ENCODE peak calls at places on chromosomes 3 and 15, in five cellular contexts. One of them, this sample, is unnamed.

GRCh38 chr15:90087454-90088154 is 14.7 kb downstream of the IDH2 start:
- DNase-seq in left ventricle myocardium inferior: no peak
- DNase-seq in heart left ventricle: no peak
- DNase-seq in Caki2: no peak
- DNase-seq in H54: no peak
- DNase-seq in this sample: no peak

GRCh38 chr15:68382286-68383007 is 49.5 kb downstream of the ITGA11 start:
- DNase-seq in Caki2: no peak
- DNase-seq in left ventricle myocardium inferior: no peak
- DNase-seq in heart left ventricle: peak; percentile 7
- DNase-seq in H54: no peak
- DNase-seq in this sample: no peak

GRCh38 chr15:30953731-30954378 is 37.6 kb downstream of the MTMR10 start:
- DNase-seq in H54: peak; percentile 83
- DNase-seq in Caki2: peak; percentile 85
- DNase-seq in heart left ventricle: no peak
- DNase-seq in left ventricle myocardium inferior: peak; percentile 35
- DNase-seq in this sample: no peak

GRCh38 chr15:31396881-31397560 is 70.4 kb downstream of the KLF13 start:
- DNase-seq in H54: peak; percentile 76
- DNase-seq in left ventricle myocardium inferior: peak; percentile 94
- DNase-seq in Caki2: peak; percentile 90
- DNase-seq in heart left ventricle: peak; percentile 93
- DNase-seq in this sample: no peak

GRCh38 chr3:69370156-69370944 is 15.5 kb downstream of the FRMD4B start:
- DNase-seq in heart left ventricle: peak; percentile 81
- DNase-seq in H54: no peak
- DNase-seq in left ventricle myocardium inferior: peak; percentile 88
- DNase-seq in Caki2: no peak
- DNase-seq in this sample: no peak

GRCh38 chr3:69425249-69425648 is 39.4 kb upstream of the FRMD4B start:
- DNase-seq in H54: no peak
- DNase-seq in Caki2: no peak
- DNase-seq in left ventricle myocardium inferior: no peak
- DNase-seq in heart left ventricle: no peak
- DNase-seq in this sample: no peak

GRCh38 chr3:99172736-99173657 is 271.5 kb upstream of the DCBLD2 start:
- DNase-seq in H54: peak; percentile 13
- DNase-seq in Caki2: peak; percentile 37
- DNase-seq in heart left ventricle: peak; percentile 38
- DNase-seq in left ventricle myocardium inferior: no peak
- DNase-seq in this sample: no peak

GRCh38 chr15:63981596-63982320 is 64.5 kb downstream of the DAPK2 start:
- DNase-seq in Caki2: no peak
- DNase-seq in H54: no peak
- DNase-seq in left ventricle myocardium inferior: no peak
- DNase-seq in heart left ventricle: no peak
- DNase-seq in this sample: no peak

GRCh38 chr15:65302061-65302460 is 2.4 kb upstream of the RNU5B-1 start:
- DNase-seq in left ventricle myocardium inferior: no peak
- DNase-seq in H54: no peak
- DNase-seq in Caki2: no peak
- DNase-seq in heart left ventricle: no peak
- DNase-seq in this sample: no peak

GRCh38 chr3:152636651-152637050 is 198.3 kb upstream of the P2RY1 start:
- DNase-seq in left ventricle myocardium inferior: no peak
- DNase-seq in H54: no peak
- DNase-seq in Caki2: no peak
- DNase-seq in heart left ventricle: no peak
- DNase-seq in this sample: no peak

GRCh38 chr3:153789380-153789779 is 331.8 kb upstream of the ARHGEF26 start:
- DNase-seq in heart left ventricle: no peak
- DNase-seq in Caki2: no peak
- DNase-seq in left ventricle myocardium inferior: no peak
- DNase-seq in H54: no peak
- DNase-seq in this sample: no peak

GRCh38 chr3:12286927-12287726 is 1.7 kb upstream of the PPARG start:
- DNase-seq in H54: peak; percentile 21
- DNase-seq in heart left ventricle: peak; percentile 48
- DNase-seq in left ventricle myocardium inferior: peak; percentile 31
- DNase-seq in Caki2: peak; percentile 54
- DNase-seq in this sample: no peak

GRCh38 chr3:97360804-97361203 is 403.8 kb upstream of the ARL6 start:
- DNase-seq in H54: no peak
- DNase-seq in left ventricle myocardium inferior: no peak
- DNase-seq in Caki2: no peak
- DNase-seq in heart left ventricle: no peak
- DNase-seq in this sample: no peak

GRCh38 chr15:71223516-71223915 is 108.2 kb downstream of the THSD4 start:
- DNase-seq in H54: no peak
- DNase-seq in Caki2: no peak
- DNase-seq in left ventricle myocardium inferior: no peak
- DNase-seq in heart left ventricle: no peak
- DNase-seq in this sample: no peak

GRCh38 chr3:183635107-183635430 is 354 bp upstream of the KLHL24 start:
- DNase-seq in left ventricle myocardium inferior: no peak
- DNase-seq in H54: no peak
- DNase-seq in Caki2: no peak
- DNase-seq in heart left ventricle: no peak
- DNase-seq in this sample: no peak

GRCh38 chr3:13954266-13954665 is 74.4 kb upstream of the WNT7A start:
- DNase-seq in H54: no peak
- DNase-seq in heart left ventricle: no peak
- DNase-seq in Caki2: no peak
- DNase-seq in left ventricle myocardium inferior: no peak
- DNase-seq in this sample: no peak

GRCh38 chr15:41435037-41435786 is 18.3 kb downstream of the RTF1 start:
- DNase-seq in H54: no peak
- DNase-seq in heart left ventricle: no peak
- DNase-seq in left ventricle myocardium inferior: no peak
- DNase-seq in Caki2: no peak
- DNase-seq in this sample: no peak

GRCh38 chr15:94965593-94965992 is 734.2 kb downstream of the MCTP2 start:
- DNase-seq in left ventricle myocardium inferior: no peak
- DNase-seq in heart left ventricle: no peak
- DNase-seq in H54: no peak
- DNase-seq in Caki2: no peak
- DNase-seq in this sample: no peak

GRCh38 chr15:62742409-62743171 is 300.0 kb upstream of the TPM1 start:
- DNase-seq in heart left ventricle: peak; percentile 51
- DNase-seq in left ventricle myocardium inferior: peak; percentile 40
- DNase-seq in H54: no peak
- DNase-seq in Caki2: peak; percentile 81
- DNase-seq in this sample: no peak

GRCh38 chr15:36791849-36792618 is 212.6 kb downstream of the CDIN1 start:
- DNase-seq in left ventricle myocardium inferior: peak; percentile 48
- DNase-seq in heart left ventricle: peak; percentile 57
- DNase-seq in Caki2: no peak
- DNase-seq in H54: no peak
- DNase-seq in this sample: no peak

GRCh38 chr3:14811733-14812132 is 7.0 kb upstream of the FGD5 start:
- DNase-seq in H54: no peak
- DNase-seq in Caki2: no peak
- DNase-seq in left ventricle myocardium inferior: no peak
- DNase-seq in heart left ventricle: no peak
- DNase-seq in this sample: no peak

GRCh38 chr3:24017305-24017704 is 72.2 kb downstream of the NR1D2 start:
- DNase-seq in heart left ventricle: peak; percentile 61
- DNase-seq in left ventricle myocardium inferior: peak; percentile 45
- DNase-seq in Caki2: no peak
- DNase-seq in H54: no peak
- DNase-seq in this sample: no peak

GRCh38 chr3:72414481-72415016 is 433.7 kb downstream of the SHQ1 start:
- DNase-seq in H54: no peak
- DNase-seq in left ventricle myocardium inferior: no peak
- DNase-seq in Caki2: no peak
- DNase-seq in heart left ventricle: no peak
- DNase-seq in this sample: no peak

GRCh38 chr15:30065025-30065801 is 17.5 kb upstream of the GOLGA8J start:
- DNase-seq in heart left ventricle: no peak
- DNase-seq in Caki2: peak; percentile 92
- DNase-seq in H54: peak; percentile 30
- DNase-seq in left ventricle myocardium inferior: no peak
- DNase-seq in this sample: no peak

GRCh38 chr3:12929801-12930200 is 88.4 kb upstream of the RPL32 start:
- DNase-seq in heart left ventricle: no peak
- DNase-seq in left ventricle myocardium inferior: no peak
- DNase-seq in Caki2: no peak
- DNase-seq in H54: no peak
- DNase-seq in this sample: no peak

GRCh38 chr3:78244136-78244535 is 1204.2 kb downstream of the ROBO2 start:
- DNase-seq in left ventricle myocardium inferior: no peak
- DNase-seq in heart left ventricle: no peak
- DNase-seq in Caki2: no peak
- DNase-seq in H54: no peak
- DNase-seq in this sample: no peak

GRCh38 chr15:38758001-38758400 is 193.4 kb upstream of the RASGRP1 start:
- DNase-seq in H54: peak; percentile 8
- DNase-seq in Caki2: peak; percentile 79
- DNase-seq in left ventricle myocardium inferior: no peak
- DNase-seq in heart left ventricle: no peak
- DNase-seq in this sample: no peak

GRCh38 chr15:32837935-32838334 is 120.1 kb downstream of the GREM1 start:
- DNase-seq in H54: no peak
- DNase-seq in left ventricle myocardium inferior: no peak
- DNase-seq in Caki2: no peak
- DNase-seq in heart left ventricle: no peak
- DNase-seq in this sample: no peak

GRCh38 chr3:189393598-189393997 is 221.8 kb downstream of the TPRG1 start:
- DNase-seq in H54: no peak
- DNase-seq in left ventricle myocardium inferior: no peak
- DNase-seq in Caki2: peak; percentile 18
- DNase-seq in heart left ventricle: no peak
- DNase-seq in this sample: no peak

This sample was measured in effector CD8-positive, alpha-beta T cell.